ENCODE peak calls at places on chromosomes 13 and 19, in nine cellular contexts. M is lower leg skin, T is body of pancreas, F is thoracic aorta, V is psoas muscle, W is nephron progenitor cell, X is right atrium auricular region, U is sigmoid colon, D is dorsolateral prefrontal cortex. O is an unnamed sample.
A peak's percentile ranks its signal among the peaks of the same experiment; 100 is the strongest.

GRCh38 chr19:38676023-38676877 is 28.8 kb downstream of the ACTN4 start:
- DNase-seq in M (no peak), W (no peak), D (no peak), T (peak; percentile 44), V (no peak), X (no peak), U (no peak), F (no peak), O (no peak)

GRCh38 chr19:49468746-49469447 is 5.1 kb upstream of the FLT3LG start:
- DNase-seq in W (peak; percentile 64), T (peak; percentile 55), U (peak; percentile 91), V (peak; percentile 76), X (peak; percentile 97), M (peak; percentile 95), F (peak; percentile 31), D (no peak), O (peak; percentile 32)

GRCh38 chr13:29154390-29154789 is 334.3 kb downstream of the MTUS2 start:
- DNase-seq in M (no peak), W (no peak), T (no peak), U (no peak), V (no peak), F (no peak), D (no peak), X (no peak), O (no peak)

GRCh38 chr13:98279473-98280175 is 102.6 kb upstream of the RNF113B start:
- DNase-seq in W (peak; percentile 62), D (no peak), V (no peak), T (no peak), X (no peak), M (no peak), U (no peak), F (no peak), O (no peak)

GRCh38 chr19:7595466-7596133 is at the start of gene CAMSAP3:
- DNase-seq in M (no peak), D (peak; percentile 18), T (peak; percentile 61), F (no peak), W (peak; percentile 88), U (no peak), V (no peak), X (no peak), O (peak; percentile 70)

GRCh38 chr13:67228031-67228430 is 2.1 kb downstream of the PCDH9 start:
- DNase-seq in T (no peak), X (no peak), M (no peak), F (no peak), U (no peak), D (no peak), V (no peak), W (no peak), O (no peak)

GRCh38 chr19:50558449-50558848 is 9.8 kb downstream of the LRRC4B start:
- DNase-seq in F (no peak), T (no peak), V (no peak), U (no peak), D (no peak), X (no peak), W (no peak), M (no peak), O (no peak)

GRCh38 chr13:42307461-42307860 is 35.5 kb downstream of the AKAP11 start:
- DNase-seq in M (no peak), U (no peak), T (no peak), F (no peak), V (no peak), W (no peak), D (no peak), X (no peak), O (no peak)

GRCh38 chr13:106109391-106109791 is 426.1 kb downstream of the EFNB2 start:
- DNase-seq in U (no peak), M (no peak), W (no peak), X (no peak), V (no peak), F (no peak), D (no peak), T (no peak), O (no peak)

GRCh38 chr13:106113796-106114195 is 421.7 kb downstream of the EFNB2 start:
- DNase-seq in F (no peak), T (no peak), X (no peak), W (no peak), M (no peak), D (no peak), U (no peak), V (no peak), O (no peak)

GRCh38 chr13:106114981-106115554 is 420.4 kb downstream of the EFNB2 start:
- DNase-seq in D (no peak), F (no peak), M (no peak), X (no peak), T (no peak), W (no peak), V (no peak), U (no peak), O (no peak)

GRCh38 chr13:106112191-106112590 is 423.3 kb downstream of the EFNB2 start:
- DNase-seq in F (no peak), W (no peak), D (no peak), M (no peak), U (no peak), X (no peak), V (no peak), T (no peak), O (no peak)

DNA sequence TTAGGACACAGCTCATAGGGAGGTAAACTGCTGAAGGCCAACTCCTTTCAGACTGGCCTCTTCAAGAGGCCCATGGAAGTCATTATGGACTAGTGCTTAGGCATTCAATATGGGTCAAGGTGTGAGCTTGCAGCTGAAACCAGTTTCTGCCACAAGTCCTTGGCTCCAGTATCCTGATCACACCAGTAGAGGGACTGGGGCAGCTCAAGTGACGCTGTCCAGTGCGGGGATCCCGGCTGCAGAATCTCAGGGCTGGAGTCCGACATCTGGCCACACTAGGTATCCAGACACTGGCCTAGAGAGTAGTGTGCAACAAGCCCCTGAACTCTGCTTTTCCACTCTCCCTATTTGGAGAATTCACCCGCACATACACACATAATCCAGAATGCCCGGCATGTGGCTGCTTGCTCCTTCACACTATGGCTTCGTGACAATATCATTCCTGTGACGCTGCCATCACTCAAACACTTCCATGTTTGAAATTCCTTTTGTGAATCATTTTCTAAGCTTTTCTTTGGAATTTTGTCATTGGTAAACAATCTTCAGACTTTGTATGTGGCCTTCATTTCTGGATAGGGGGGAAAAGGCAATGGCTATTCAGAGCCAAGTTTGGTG is 425.1 kb downstream of the EFNB2 start:
- DNase-seq in V (no peak), D (no peak), X (no peak), W (no peak), T (no peak), U (no peak), F (no peak), M (no peak), O (no peak)
- TF ChIP-seq CTCF in V (no peak), D (no peak), X (no peak), W (no peak), T (no peak), U (no peak), F (no peak), M (no peak), O (no peak)

GRCh38 chr13:95156208-95156607 is 145.0 kb downstream of the ABCC4 start:
- DNase-seq in F (no peak), D (no peak), V (no peak), T (no peak), X (no peak), W (no peak), M (no peak), U (no peak), O (no peak)
- TF ChIP-seq CTCF in F (no peak), D (peak; percentile 42), V (no peak), T (peak; percentile 43), X (peak; percentile 29), W (no peak), M (no peak), U (no peak), O (no peak)

GRCh38 chr19:498977-499623 is 2.8 kb downstream of the MADCAM1 start:
- DNase-seq in F (no peak), U (no peak), M (no peak), X (no peak), V (peak; percentile 5), T (no peak), W (no peak), D (no peak), O (no peak)

GRCh38 chr19:498591-498950 is 2.3 kb downstream of the MADCAM1 start:
- DNase-seq in X (no peak), D (no peak), W (no peak), V (peak; percentile 4), T (no peak), M (no peak), U (no peak), F (no peak), O (no peak)

GRCh38 chr19:497476-497860 is 1.2 kb downstream of the MADCAM1 start:
- DNase-seq in T (no peak), D (no peak), V (peak; percentile 17), F (no peak), W (peak; percentile 39), X (no peak), U (no peak), M (no peak), O (no peak)

GRCh38 chr19:496333-496634 is at the start of gene MADCAM1:
- DNase-seq in X (no peak), U (no peak), T (no peak), W (no peak), V (peak; percentile 15), M (no peak), F (no peak), D (no peak), O (no peak)

DNA sequence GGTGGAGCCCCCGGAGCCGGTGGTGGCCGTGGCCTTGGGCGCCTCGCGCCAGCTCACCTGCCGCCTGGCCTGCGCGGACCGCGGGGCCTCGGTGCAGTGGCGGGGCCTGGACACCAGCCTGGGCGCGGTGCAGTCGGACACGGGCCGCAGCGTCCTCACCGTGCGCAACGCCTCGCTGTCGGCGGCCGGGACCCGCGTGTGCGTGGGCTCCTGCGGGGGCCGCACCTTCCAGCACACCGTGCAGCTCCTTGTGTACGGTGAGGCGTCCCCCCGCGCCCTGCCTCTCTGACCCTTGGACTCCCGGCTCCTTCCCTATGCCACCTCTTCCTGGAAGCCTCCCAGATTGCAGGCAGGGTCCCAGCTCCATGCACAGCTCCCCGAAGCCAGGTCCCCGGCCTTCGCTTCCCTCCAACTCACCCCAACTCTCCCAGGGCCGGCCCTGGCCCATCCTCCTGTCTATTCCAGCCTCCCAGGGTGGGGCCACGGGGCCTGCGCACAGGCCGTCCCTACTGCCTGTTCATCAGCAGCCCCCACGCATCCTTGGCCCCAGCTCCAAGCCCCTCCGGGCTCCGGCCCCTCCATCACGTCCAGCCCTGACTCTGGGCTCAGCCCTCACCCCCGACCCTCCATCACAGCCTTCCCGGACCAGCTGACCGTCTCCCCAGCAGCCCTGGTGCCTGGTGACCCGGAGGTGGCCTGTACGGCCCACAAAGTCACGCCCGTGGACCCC is 1.7 kb downstream of the MADCAM1 start:
- DNase-seq in M (no peak), V (peak; percentile 7), U (no peak), T (no peak), X (no peak), F (no peak), D (no peak), W (no peak), O (peak; percentile 10)
- TF ChIP-seq CTCF in M (no peak), V (no peak), U (no peak), T (no peak), X (no peak), F (no peak), D (no peak), W (no peak), O (no peak)

GRCh38 chr19:4103073-4103418 is 20.9 kb downstream of the MAP2K2 start:
- DNase-seq in F (no peak), W (no peak), M (no peak), X (no peak), V (no peak), T (no peak), U (no peak), D (no peak), O (no peak)

GRCh38 chr19:4099054-4099764 is 24.7 kb downstream of the MAP2K2 start:
- DNase-seq in X (no peak), M (no peak), T (no peak), V (no peak), D (no peak), U (no peak), F (no peak), W (no peak), O (no peak)

GRCh38 chr19:4100647-4101495 is 23.1 kb downstream of the MAP2K2 start:
- DNase-seq in X (no peak), V (no peak), U (no peak), M (no peak), D (no peak), F (no peak), W (no peak), T (no peak), O (no peak)

GRCh38 chr19:4101496-4101770 is 22.5 kb downstream of the MAP2K2 start:
- DNase-seq in T (no peak), V (no peak), W (no peak), F (no peak), U (no peak), X (no peak), D (no peak), M (no peak), O (no peak)

GRCh38 chr19:4102339-4103072 is 21.4 kb downstream of the MAP2K2 start:
- DNase-seq in D (no peak), U (no peak), X (no peak), T (no peak), M (no peak), V (no peak), F (no peak), W (no peak), O (no peak)
- TF ChIP-seq CTCF in D (no peak), U (no peak), X (no peak), T (no peak), M (no peak), V (no peak), F (no peak), W (no peak), O (no peak)